ENCODE peak calls at places on chromosomes 1 and 21, in five cellular contexts. Q is K562, E is GM12878, D is SK-N-SH, X is HCT116. J is an unnamed sample.

GRCh38 chr21:39033878-39034589 is 149.2 kb downstream of the PSMG1 start:
- DNase-seq in X (no peak), Q (no peak), E (no peak), D (no peak), J (no peak)

GRCh38 chr1:112515311-112516009 is 6.7 kb downstream of the WNT2B start:
- DNase-seq in E (no peak), Q (no peak), D (no peak), X (no peak), J (no peak)

GRCh38 chr1:89939693-89940438 is 55.0 kb upstream of the ZNF326 start:
- DNase-seq in D (no peak), Q (no peak), X (no peak), E (no peak), J (no peak)

GRCh38 chr1:150146853-150147542 is 2.7 kb upstream of the PLEKHO1 start:
- DNase-seq in E (no peak), Q (no peak), D (no peak), X (no peak), J (no peak)

GRCh38 chr21:39863111-39863510 is 4.1 kb upstream of the PCP4 start:
- DNase-seq in E (no peak), Q (no peak), X (no peak), D (no peak), J (peak)

GRCh38 chr1:203512830-203513578 is 19.1 kb downstream of the OPTC start:
- DNase-seq in D (no peak), E (no peak), X (peak), Q (no peak), J (peak)

GRCh38 chr1:24526940-24527542 is 24.4 kb downstream of the RCAN3 start:
- DNase-seq in D (peak), Q (peak), X (peak), E (no peak), J (peak)

GRCh38 chr1:67339623-67340343 is 32.1 kb downstream of the IL12RB2 start:
- DNase-seq in E (peak), X (no peak), D (no peak), Q (no peak), J (no peak)

GRCh38 chr21:45522986-45523385 is 19.3 kb downstream of the SLC19A1 start:
- DNase-seq in D (no peak), E (no peak), Q (no peak), X (no peak), J (no peak)

GRCh38 chr21:45617021-45617930 is 26.2 kb upstream of the PCBP3 start:
- DNase-seq in X (no peak), Q (no peak), E (no peak), D (no peak), J (peak)

GRCh38 chr21:40049959-40050290 is 182.7 kb downstream of the PCP4 start:
- DNase-seq in D (no peak), E (no peak), X (no peak), Q (no peak), J (no peak)

GRCh38 chr1:201517631-201518030 is 10.7 kb upstream of the CSRP1 start:
- DNase-seq in X (no peak), E (no peak), Q (no peak), D (no peak), J (no peak)

GRCh38 chr1:204320413-204320812 is 39.3 kb downstream of the PLEKHA6 start:
- DNase-seq in Q (peak), D (no peak), X (no peak), E (no peak), J (no peak)

GRCh38 chr21:43909736-43910455 is 44.9 kb downstream of the AGPAT3 start:
- DNase-seq in E (no peak), X (no peak), D (no peak), Q (no peak), J (no peak)

GRCh38 chr1:228265167-228265566 is 57.3 kb downstream of the OBSCN start:
- DNase-seq in Q (peak), X (no peak), D (peak), E (no peak), J (peak)

GRCh38 chr1:95340056-95340455 is 106.0 kb downstream of the RWDD3 start:
- DNase-seq in X (no peak), E (no peak), D (no peak), Q (no peak), J (no peak)

GRCh38 chr1:6445062-6445763 is 20.6 kb downstream of the ESPN start:
- DNase-seq in E (no peak), D (peak), X (no peak), Q (no peak), J (peak)

GRCh38 chr1:234001817-234002216 is 97.3 kb downstream of the SLC35F3 start:
- DNase-seq in X (no peak), Q (no peak), E (no peak), D (no peak), J (no peak)

GRCh38 chr1:230643887-230644286 is 1.6 kb downstream of the COG2 start:
- DNase-seq in D (no peak), X (no peak), E (no peak), Q (no peak), J (no peak)

GRCh38 chr1:236944556-236944955 is 59.7 kb downstream of the MT1HL1 start:
- DNase-seq in Q (no peak), D (no peak), E (no peak), X (no peak), J (no peak)

GRCh38 chr1:119948342-119949214 is 52.3 kb upstream of the ADAM30 start:
- DNase-seq in X (peak), E (peak), Q (peak), D (peak), J (peak)

GRCh38 chr21:46130721-46131720 is 24.4 kb downstream of the FTCD start:
- DNase-seq in X (no peak), D (no peak), E (no peak), Q (no peak), J (no peak)

GRCh38 chr1:221602866-221603265 is 139.0 kb downstream of the DUSP10 start:
- DNase-seq in E (no peak), Q (no peak), D (no peak), X (no peak), J (no peak)

GRCh38 chr1:4345126-4345525 is 309.3 kb upstream of the AJAP1 start:
- DNase-seq in E (no peak), Q (no peak), X (no peak), D (no peak), J (no peak)

GRCh38 chr1:61852693-61853060 is 110.4 kb downstream of the PATJ start:
- DNase-seq in Q (no peak), X (no peak), D (no peak), E (no peak), J (no peak)
- TF ChIP-seq JUND in Q (no peak), X (no peak), D (no peak), E (no peak), J (no peak)

DNA sequence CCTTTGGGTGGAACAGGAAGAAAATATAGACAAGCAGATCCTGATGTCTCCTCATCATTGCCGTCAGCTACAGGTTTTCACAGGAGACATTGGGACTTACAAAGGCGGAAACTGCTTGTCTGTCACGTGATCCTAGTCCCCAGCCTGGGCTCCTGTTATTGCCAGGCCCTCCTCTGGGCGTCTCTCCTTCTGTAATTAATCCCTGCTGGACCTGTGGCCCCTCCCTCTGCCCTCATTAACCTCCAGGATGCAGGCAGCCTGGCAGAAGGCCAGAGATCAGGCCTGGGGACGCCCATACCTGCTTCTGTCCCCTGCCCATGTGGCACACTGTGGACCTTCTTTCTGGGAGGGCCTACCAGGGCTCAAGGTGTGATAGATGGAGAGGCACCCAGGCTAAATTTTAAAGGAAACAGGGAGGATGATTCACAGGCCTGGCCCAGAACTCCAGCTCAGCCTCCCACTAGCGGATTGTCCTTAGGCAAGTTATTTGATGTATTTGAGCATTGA is 2.4 kb downstream of the S100A5 start:
- DNase-seq in D (peak), E (no peak), X (no peak), Q (peak), J (no peak)
- TF ChIP-seq JUND in D (no peak), E (no peak), X (no peak), Q (peak), J (no peak)

GRCh38 chr21:42144679-42145568 is 73.8 kb downstream of the UMODL1 start:
- DNase-seq in X (no peak), E (no peak), D (no peak), Q (no peak), J (no peak)
- TF ChIP-seq JUND in X (no peak), E (no peak), D (no peak), Q (no peak), J (no peak)

GRCh38 chr1:207333620-207334019 is 12.1 kb downstream of the CD55 start:
- DNase-seq in E (no peak), Q (no peak), X (no peak), D (no peak), J (no peak)

GRCh38 chr1:207323425-207323976 is 2.0 kb downstream of the CD55 start:
- DNase-seq in D (no peak), Q (no peak), E (no peak), X (no peak), J (no peak)

GRCh38 chr1:207328908-207329307 is 7.4 kb downstream of the CD55 start:
- DNase-seq in Q (no peak), E (no peak), D (no peak), X (no peak), J (no peak)

GRCh38 chr1:207329469-207329868 is 8.0 kb downstream of the CD55 start:
- DNase-seq in D (no peak), Q (no peak), X (no peak), E (no peak), J (no peak)

DNA sequence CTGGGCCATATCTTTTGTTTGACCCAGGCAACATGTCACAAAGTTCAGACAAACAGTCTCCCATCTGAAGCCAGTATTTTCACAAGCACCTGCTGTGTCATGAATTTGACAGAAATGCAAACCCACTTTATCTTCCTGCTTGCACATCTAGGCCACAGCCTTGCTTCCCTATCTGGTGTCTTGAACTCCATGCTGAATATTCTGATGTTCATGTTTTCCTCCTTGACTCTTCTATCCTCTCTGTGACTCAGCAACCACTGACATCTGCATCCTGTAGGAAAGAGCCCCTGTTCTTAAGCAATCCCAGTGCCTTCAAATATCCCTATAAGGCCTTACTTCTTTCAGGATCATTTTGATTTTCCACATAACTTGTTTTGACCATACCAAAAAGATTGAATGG is 6.5 kb downstream of the CD55 start:
- DNase-seq in X (no peak), E (no peak), Q (no peak), D (no peak), J (no peak)
- TF ChIP-seq JUND in X (no peak), E (no peak), Q (no peak), D (no peak), J (no peak)

J was measured in T47D.